ENCODE peak calls at places on chromosomes 6 and 20, in eight cellular contexts. G is NCI-H2081 treated with DMSO at 0.1 percent for 48 hours, P is dermis blood vessel endothelial cell, E is fibroblast of the conjunctiva, M is right cardiac atrium, B is AG04450, Z is occipital lobe, U is T-helper 9 cell. O is an unnamed sample.

GRCh38 chr6:5763407-5763806 is 243.3 kb downstream of the NRN1 start:
- DNase-seq in E (no peak), P (no peak), B (no peak), M (no peak), U (no peak), G (no peak), Z (no peak), O (no peak)

GRCh38 chr6:4599924-4600323 is 176.3 kb upstream of the CDYL start:
- DNase-seq in B (peak), E (peak), U (no peak), P (peak), Z (no peak), G (no peak), M (no peak), O (no peak)

GRCh38 chr6:169619650-169620049 is 82.2 kb downstream of the WDR27 start:
- DNase-seq in G (no peak), P (no peak), E (no peak), U (no peak), Z (no peak), B (no peak), M (no peak), O (no peak)

GRCh38 chr6:1827984-1828793 is 218.5 kb downstream of the FOXC1 start:
- DNase-seq in B (no peak), E (no peak), P (no peak), Z (no peak), G (no peak), U (no peak), M (no peak), O (no peak)

GRCh38 chr6:168007592-168008338 is 10.3 kb downstream of the KIF25 start:
- DNase-seq in G (no peak), M (no peak), B (peak), Z (no peak), P (peak), E (peak), U (no peak), O (no peak)

GRCh38 chr6:166463363-166464067 is 80.8 kb upstream of the MPC1 start:
- DNase-seq in E (no peak), P (no peak), G (no peak), Z (no peak), M (no peak), B (no peak), U (no peak), O (no peak)

GRCh38 chr6:137167702-137168377 is 5.6 kb downstream of the IL22RA2 start:
- DNase-seq in U (no peak), G (no peak), B (no peak), Z (no peak), P (no peak), E (no peak), M (no peak), O (no peak)

GRCh38 chr20:46963758-46964181 is 69.1 kb downstream of the EYA2 start:
- DNase-seq in Z (no peak), E (no peak), U (no peak), M (no peak), G (no peak), P (no peak), B (no peak), O (no peak)

GRCh38 chr6:129936329-129937165 is 75.4 kb upstream of the TMEM244 start:
- DNase-seq in G (no peak), E (peak), P (peak), U (peak), B (peak), M (peak), Z (no peak), O (peak)

GRCh38 chr20:11305406-11305805 is 612.3 kb upstream of the BTBD3 start:
- DNase-seq in B (no peak), U (no peak), G (no peak), E (no peak), P (peak), Z (no peak), M (no peak), O (no peak)

GRCh38 chr6:27275025-27275956 is 27.8 kb downstream of the PRSS16 start:
- DNase-seq in U (no peak), G (no peak), Z (no peak), P (no peak), B (no peak), E (no peak), M (no peak), O (no peak)

GRCh38 chr6:50249493-50249892 is 199.8 kb upstream of the DEFB112 start:
- DNase-seq in P (no peak), B (peak), E (no peak), U (no peak), G (no peak), M (no peak), Z (no peak), O (no peak)